ENCODE peak calls at places on chromosomes 5 and 9, in four cellular contexts. O is Ammon's horn; Z is effector CD8-positive, alpha-beta T cell; L is stimulated activated CD8-positive, alpha-beta memory T cell treated with anti-CD3 and anti-CD28 coated beads, Interleukin-15, amount 100 ng/mL, for 4 hours. S is an unnamed sample.

GRCh38 chr9:69137311-69137710 is 36.8 kb upstream of the TJP2 start:
- DNase-seq in O (no peak), Z (no peak), L (no peak), S (no peak)

GRCh38 chr5:59873113-59873512 is 20.4 kb downstream of the PDE4D start:
- DNase-seq in O (peak; percentile 12), Z (no peak), L (no peak), S (no peak)

GRCh38 chr5:104347119-104347708 is 784.6 kb upstream of the NUDT12 start:
- DNase-seq in O (peak; percentile 24), Z (no peak), L (no peak), S (no peak)

GRCh38 chr5:138662599-138662998 is 87.4 kb upstream of the HSPA9 start:
- DNase-seq in O (no peak), Z (no peak), L (no peak), S (no peak)

GRCh38 chr9:16243798-16244197 is 626.7 kb downstream of the BNC2 start:
- DNase-seq in O (no peak), Z (no peak), L (no peak), S (no peak)

GRCh38 chr5:119792154-119792799 is 162.9 kb downstream of the FAM170A start:
- DNase-seq in O (no peak), Z (no peak), L (no peak), S (no peak)

GRCh38 chr9:35820076-35820475 is 5.2 kb upstream of the HINT2 start:
- DNase-seq in O (no peak), Z (no peak), L (no peak), S (no peak)

GRCh38 chr5:181224390-181225234 is 1.5 kb downstream of the TRIM41 start:
- DNase-seq in O (no peak), Z (no peak), L (no peak), S (no peak)

GRCh38 chr9:132457508-132457907 is 47.5 kb downstream of the CFAP77 start:
- DNase-seq in O (no peak), Z (no peak), L (no peak), S (no peak)

GRCh38 chr9:25537857-25538256 is 140.4 kb downstream of the TUSC1 start:
- DNase-seq in O (no peak), Z (no peak), L (no peak), S (no peak)

GRCh38 chr5:172172912-172173591 is 15.0 kb downstream of the STK10 start:
- DNase-seq in O (peak; percentile 82), Z (no peak), L (no peak), S (no peak)

GRCh38 chr9:97831843-97832636 is 21.0 kb upstream of the FOXE1 start:
- DNase-seq in O (no peak), Z (no peak), L (no peak), S (no peak)

GRCh38 chr9:96554801-96555566 is 64.7 kb downstream of the CDC14B start:
- DNase-seq in O (no peak), Z (no peak), L (no peak), S (no peak)

GRCh38 chr5:176536132-176536901 is 885 bp downstream of the RNF44 start:
- DNase-seq in O (peak; percentile 88), Z (peak; percentile 69), L (peak; percentile 69), S (no peak)

GRCh38 chr9:118034701-118035100 is 330.5 kb downstream of the TLR4 start:
- DNase-seq in O (no peak), Z (no peak), L (no peak), S (no peak)

GRCh38 chr5:178213003-178213449 is 8.7 kb downstream of the HNRNPAB start:
- DNase-seq in O (no peak), Z (no peak), L (no peak), S (no peak)

GRCh38 chr5:96785719-96786118 is 22.0 kb downstream of the ERAP1 start:
- DNase-seq in O (no peak), Z (no peak), L (no peak), S (no peak)

S was measured in ascending aorta.